ENCODE peak calls at places on chromosomes 1 and 21, in five cellular contexts. O, X, F, D and V are unnamed samples.
A peak's percentile ranks its signal among the peaks of the same experiment; 100 is the strongest.

GRCh38 chr1:39409055-39409816 is 82.2 kb upstream of the BMP8A start:
- DNase-seq in D (peak; percentile 62), X (no peak), O (peak; percentile 46), F (peak; percentile 57), V (no peak)

GRCh38 chr21:34367320-34367935 is 3.6 kb downstream of the KCNE2 start:
- DNase-seq in O (peak; percentile 66), D (peak; percentile 63), X (no peak), F (peak; percentile 77), V (no peak)

GRCh38 chr1:155192346-155193274 is 15.1 kb downstream of the THBS3 start:
- DNase-seq in F (no peak), X (no peak), O (no peak), D (no peak), V (no peak)

GRCh38 chr1:110177775-110178174 is 27.5 kb downstream of the SLC6A17 start:
- DNase-seq in X (no peak), O (no peak), F (no peak), D (no peak), V (no peak)

GRCh38 chr1:193730017-193730416 is 543.6 kb upstream of the B3GALT2 start:
- DNase-seq in O (no peak), X (no peak), F (no peak), D (peak; percentile 72), V (no peak)

GRCh38 chr1:222618880-222619321 is 1.0 kb downstream of the MIA3 start:
- DNase-seq in D (peak; percentile 48), X (peak; percentile 22), O (peak; percentile 46), F (peak; percentile 8), V (no peak)

GRCh38 chr1:25579241-25579946 is 36.0 kb downstream of the LDLRAP1 start:
- DNase-seq in X (no peak), D (no peak), O (no peak), F (no peak), V (no peak)

GRCh38 chr21:33374080-33374873 is 28.9 kb upstream of the IFNGR2 start:
- DNase-seq in D (peak; percentile 56), F (peak; percentile 51), O (peak; percentile 29), X (no peak), V (no peak)

GRCh38 chr1:94792876-94793605 is 27.1 kb upstream of the SLC44A3 start:
- DNase-seq in O (no peak), D (peak; percentile 91), X (no peak), F (peak; percentile 41), V (no peak)

GRCh38 chr1:28770601-28771165 is 33.9 kb downstream of the YTHDF2 start:
- DNase-seq in D (no peak), O (no peak), F (no peak), X (no peak), V (no peak)

GRCh38 chr21:36849461-36849860 is 117.0 kb downstream of the HLCS start:
- DNase-seq in X (no peak), D (no peak), F (no peak), O (no peak), V (no peak)

GRCh38 chr1:205261946-205262668 is 34.4 kb downstream of the TMCC2 start:
- DNase-seq in D (peak; percentile 70), F (no peak), O (no peak), X (no peak), V (no peak)

GRCh38 chr1:21552715-21553114 is 43.5 kb downstream of the ALPL start:
- DNase-seq in D (peak; percentile 98), O (peak; percentile 75), X (no peak), F (no peak), V (no peak)

GRCh38 chr1:79441243-79441642 is 434.7 kb upstream of the ADGRL4 start:
- DNase-seq in D (no peak), X (no peak), F (no peak), O (no peak), V (no peak)

GRCh38 chr21:38470762-38471161 is 27.5 kb downstream of the ERG start:
- DNase-seq in X (no peak), D (peak; percentile 52), O (no peak), F (no peak), V (no peak)

GRCh38 chr21:38468989-38469388 is 29.3 kb downstream of the ERG start:
- DNase-seq in O (no peak), F (no peak), X (no peak), D (no peak), V (no peak)

GRCh38 chr21:38467369-38467768 is 30.9 kb downstream of the ERG start:
- DNase-seq in X (no peak), O (no peak), D (no peak), F (no peak), V (no peak)

GRCh38 chr21:38471766-38472165 is 26.5 kb downstream of the ERG start:
- DNase-seq in F (no peak), X (no peak), O (no peak), D (no peak), V (no peak)

GRCh38 chr21:38467911-38468310 is 30.4 kb downstream of the ERG start:
- DNase-seq in D (no peak), O (no peak), X (no peak), F (no peak), V (no peak)
- TF ChIP-seq CTCF in D (no peak), O (no peak), X (no peak), F (no peak), V (no peak)

GRCh38 chr21:16535100-16535418 is 805.3 kb downstream of the USP25 start:
- DNase-seq in D (peak; percentile 95), F (peak; percentile 82), X (no peak), O (no peak), V (peak; percentile 94)
- H3K4me3 ChIP-seq in D (peak overlapping the region; percentile 64), F (peak overlapping the region; percentile 37), X (no peak overlapping the region), O (no peak overlapping the region), V (peak overlapping the region; percentile 54)

DNA sequence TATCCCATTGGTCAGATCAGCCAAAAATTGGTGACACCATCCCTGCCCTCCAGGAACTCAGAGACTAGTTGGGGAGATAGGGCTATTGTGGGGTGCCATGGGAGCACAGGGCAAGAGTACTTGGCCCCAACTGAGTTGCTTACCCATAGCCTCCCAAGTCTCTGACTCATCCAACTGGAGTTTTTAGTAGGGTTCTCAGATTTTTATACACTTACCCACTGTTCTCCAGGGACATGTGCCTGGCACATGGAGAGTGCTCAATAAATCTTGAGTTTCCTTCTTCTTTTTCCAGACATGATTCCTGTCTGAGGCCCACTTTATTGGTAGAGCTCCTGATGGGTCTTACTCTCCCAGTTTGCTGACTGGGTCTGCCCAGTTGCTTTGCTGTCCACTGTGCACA is 56.7 kb downstream of the OVGP1 start:
- DNase-seq in X (no peak), F (no peak), O (no peak), D (no peak), V (no peak)
- H3K27me3 ChIP-seq in X (no peaks in the 10 kb centered on the region), F (no peaks in the 10 kb centered on the region), O (no peaks in the 10 kb centered on the region), D (no peaks in the 10 kb centered on the region), V (peaks cover 48% of the 10 kb centered on the region)

GRCh38 chr1:71037829-71038620 is 9.6 kb downstream of the PTGER3 start:
- DNase-seq in X (no peak), F (no peak), D (no peak), O (no peak), V (no peak)
- TF ChIP-seq CTCF in X (no peak), F (no peak), D (no peak), O (no peak), V (no peak)

DNA sequence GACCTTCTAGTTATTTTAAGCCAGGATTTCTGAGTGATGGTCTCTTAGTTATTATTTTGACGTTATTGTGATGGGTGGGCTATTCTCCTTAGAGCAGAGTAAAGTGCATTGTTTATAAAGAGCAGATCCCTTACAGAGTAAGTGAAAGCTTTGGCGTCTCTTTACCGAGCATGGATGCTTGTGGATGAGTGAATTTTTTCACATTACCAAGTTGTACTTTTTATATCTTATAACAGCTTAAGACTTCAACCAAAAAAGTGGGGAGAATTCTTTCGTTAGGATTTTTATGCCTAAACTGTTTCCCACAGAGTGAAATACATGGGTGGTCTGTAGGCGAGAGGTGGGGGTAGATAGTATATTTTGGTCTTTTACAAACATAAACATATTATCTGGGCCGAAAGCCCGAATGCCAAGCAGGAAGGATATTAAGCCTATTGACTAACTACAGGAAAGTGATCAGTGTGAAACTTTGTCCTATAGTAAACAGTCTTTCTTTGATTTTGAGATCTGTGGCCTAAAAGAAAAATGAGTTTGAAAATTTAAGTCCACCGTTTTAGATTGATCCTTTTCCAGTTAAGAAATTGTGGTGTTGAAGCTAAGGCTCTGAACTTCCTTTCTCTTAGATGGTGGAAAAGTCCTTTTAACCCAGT is 279.0 kb upstream of the C1orf105 start:
- DNase-seq in D (no peak), X (no peak), O (no peak), F (no peak), V (no peak)
- H3K4me3 ChIP-seq in D (peak overlapping the region; percentile 84), X (no peak overlapping the region), O (no peak overlapping the region), F (no peak overlapping the region), V (peak overlapping the region; percentile 61)

GRCh38 chr21:29939859-29940245 is at the start of gene GRIK1:
- DNase-seq in X (no peak), O (peak; percentile 36), F (no peak), D (peak; percentile 4), V (no peak)

GRCh38 chr21:29943885-29944284 is 4.1 kb upstream of the GRIK1 start:
- DNase-seq in F (no peak), O (no peak), D (no peak), X (no peak), V (no peak)

GRCh38 chr21:29942033-29942432 is 2.2 kb upstream of the GRIK1 start:
- DNase-seq in F (no peak), O (no peak), X (no peak), D (no peak), V (no peak)

GRCh38 chr21:29940993-29941392 is 1.2 kb upstream of the GRIK1 start:
- DNase-seq in D (no peak), O (peak; percentile 5), X (no peak), F (no peak), V (no peak)

DNA sequence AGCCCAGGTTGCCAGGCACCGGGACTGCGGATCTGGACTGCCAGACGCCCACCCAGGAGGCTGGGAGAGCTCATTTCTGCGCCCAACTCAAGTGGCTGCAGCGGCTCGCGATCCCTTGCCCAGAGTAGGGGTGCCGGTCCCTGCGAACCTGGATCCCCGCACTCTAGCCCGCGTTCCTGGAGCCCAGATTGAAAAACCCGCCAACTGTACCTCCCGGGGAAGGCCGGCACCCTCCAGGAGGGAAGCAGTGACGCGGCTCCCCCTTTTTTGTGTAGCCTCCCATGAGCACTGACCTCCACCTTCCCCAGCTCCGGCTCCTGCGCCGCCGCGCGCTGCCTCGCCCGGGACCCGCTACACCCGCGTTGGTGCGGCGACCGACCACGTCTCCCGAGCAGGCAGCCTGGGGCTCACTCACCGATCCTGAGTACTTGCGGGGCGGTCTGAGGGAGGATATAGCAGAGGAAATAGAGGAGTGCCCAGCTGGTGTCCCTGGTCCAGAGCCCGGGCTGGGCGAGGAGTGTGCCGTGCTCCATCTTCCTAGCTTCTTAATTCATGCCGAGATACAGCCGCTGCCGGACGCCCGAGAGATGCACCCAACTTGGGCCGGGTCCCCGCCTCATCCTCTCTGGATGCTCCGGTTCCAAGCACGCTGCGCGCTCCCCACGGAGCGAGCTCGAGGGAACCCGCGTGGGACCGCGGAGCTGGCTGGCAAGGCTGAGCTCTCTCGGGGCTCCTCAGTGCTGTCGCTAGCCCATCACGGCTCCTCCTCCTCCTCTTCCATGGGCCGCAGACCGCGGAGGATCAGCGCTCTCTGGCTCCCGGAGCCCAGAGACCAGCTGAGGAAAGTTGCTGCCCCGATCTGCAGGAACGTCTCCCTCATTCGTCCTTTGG is 583 bp downstream of the GRIK1 start:
- DNase-seq in X (no peak), O (peak; percentile 26), D (peak; percentile 9), F (no peak), V (no peak)
- H3K27me3 ChIP-seq in X (no peaks in the 10 kb centered on the region), O (peaks cover 97% of the 10 kb centered on the region), D (peaks cover 12% of the 10 kb centered on the region), F (no peaks in the 10 kb centered on the region), V (peaks cover 54% of the 10 kb centered on the region)